ENCODE peak calls at places on chromosomes 11 and 22, in eight cellular contexts. X is GM23338, T is fibroblast of lung, E is H1, A is GM23248, P is HCT116, B is IMR-90, W is hepatocyte. Z is an unnamed sample.

GRCh38 chr22:32842486-32842885 is 41.0 kb downstream of the TIMP3 start:
- DNase-seq in A (no peak), E (no peak), W (no peak), T (peak; percentile 54), B (peak; percentile 48), P (no peak), X (no peak), Z (no peak)

GRCh38 chr11:68038718-68039525 is at the start of gene TCIRG1:
- DNase-seq in B (peak; percentile 70), W (peak; percentile 88), E (peak; percentile 47), A (peak; percentile 88), X (peak; percentile 83), P (peak; percentile 49), T (peak; percentile 72), Z (peak; percentile 90)

GRCh38 chr11:10909141-10909883 is 51.5 kb upstream of the ZBED5 start:
- DNase-seq in A (peak; percentile 79), E (no peak), P (no peak), T (peak; percentile 72), W (no peak), X (peak; percentile 8), B (peak; percentile 42), Z (no peak)

GRCh38 chr22:49667236-49667635 is 160.4 kb downstream of the BRD1 start:
- DNase-seq in T (no peak), B (no peak), X (no peak), E (no peak), W (no peak), A (no peak), P (no peak), Z (no peak)

GRCh38 chr11:119942583-119943338 is 195.2 kb downstream of the TRIM29 start:
- DNase-seq in W (no peak), P (no peak), X (no peak), T (no peak), E (no peak), A (peak; percentile 53), B (peak; percentile 2), Z (no peak)

GRCh38 chr11:130798280-130798679 is 118.0 kb downstream of the SNX19 start:
- DNase-seq in B (peak; percentile 98), W (no peak), E (no peak), T (peak; percentile 99), A (peak; percentile 97), X (no peak), P (no peak), Z (no peak)

GRCh38 chr11:8309862-8310261 is 46.2 kb upstream of the LMO1 start:
- DNase-seq in B (no peak), X (peak; percentile 27), E (no peak), T (no peak), W (no peak), P (no peak), A (no peak), Z (no peak)

GRCh38 chr22:40605676-40606250 is 30.8 kb downstream of the MRTFA start:
- DNase-seq in A (peak; percentile 29), B (peak; percentile 42), X (no peak), W (no peak), T (peak; percentile 71), P (no peak), E (no peak), Z (peak; percentile 42)

GRCh38 chr11:1574256-1575242 is 2.5 kb upstream of the DUSP8 start:
- DNase-seq in E (no peak), W (peak; percentile 82), B (peak; percentile 23), T (peak; percentile 16), X (peak; percentile 62), P (no peak), A (peak; percentile 74), Z (no peak)

GRCh38 chr22:22407061-22407460 is 101.5 kb downstream of the ZNF280B start:
- DNase-seq in P (no peak), B (no peak), X (no peak), T (no peak), E (no peak), A (no peak), W (no peak), Z (no peak)

GRCh38 chr22:44701824-44702478 is at the start of gene PRR5:
- DNase-seq in B (peak; percentile 91), E (no peak), A (peak; percentile 93), X (peak; percentile 71), W (peak; percentile 93), T (peak; percentile 87), P (peak; percentile 51), Z (no peak)

GRCh38 chr11:38562562-38562961 is 1964.5 kb upstream of the RAG2 start:
- DNase-seq in E (no peak), X (no peak), B (no peak), P (no peak), A (no peak), T (peak; percentile 19), W (no peak), Z (no peak)

GRCh38 chr22:37752189-37753061 is 55.3 kb upstream of the GCAT start:
- DNase-seq in E (no peak), T (peak; percentile 90), P (peak; percentile 92), A (peak; percentile 95), B (peak; percentile 85), X (no peak), W (peak; percentile 86), Z (peak; percentile 90)

GRCh38 chr22:50185384-50186087 is at the start of gene TRABD:
- DNase-seq in E (peak; percentile 44), W (peak; percentile 96), B (peak; percentile 82), T (peak; percentile 79), P (peak; percentile 70), X (peak; percentile 92), A (peak; percentile 96), Z (peak; percentile 84)

GRCh38 chr11:86072211-86072610 is 3.3 kb upstream of the PICALM start:
- DNase-seq in B (no peak), A (peak; percentile 22), T (no peak), P (no peak), W (no peak), E (no peak), X (no peak), Z (no peak)

GRCh38 chr22:46004105-46004866 is 27.3 kb upstream of the WNT7B start:
- DNase-seq in P (no peak), X (no peak), E (no peak), W (no peak), T (no peak), A (no peak), B (no peak), Z (no peak)

GRCh38 chr11:36249271-36249670 is 40.0 kb downstream of the COMMD9 start:
- DNase-seq in T (peak; percentile 86), E (no peak), P (no peak), A (peak; percentile 91), B (peak; percentile 91), X (no peak), W (peak; percentile 19), Z (no peak)

GRCh38 chr11:7442588-7443215 is 42.6 kb upstream of the OLFML1 start:
- DNase-seq in T (peak; percentile 9), E (peak; percentile 70), X (peak; percentile 84), B (peak; percentile 31), P (peak; percentile 38), A (peak; percentile 60), W (peak; percentile 80), Z (peak; percentile 65)

GRCh38 chr11:28383471-28383870 is 275.3 kb downstream of the METTL15 start:
- DNase-seq in P (no peak), T (peak; percentile 73), X (no peak), W (no peak), A (peak; percentile 25), E (no peak), B (peak; percentile 62), Z (no peak)

GRCh38 chr22:17576475-17576874 is 13.2 kb downstream of the SLC25A18 start:
- DNase-seq in T (peak; percentile 99), A (peak; percentile 99), E (no peak), B (peak; percentile 65), P (no peak), X (peak; percentile 51), W (no peak), Z (peak; percentile 69)

GRCh38 chr22:20275836-20276235 is 7.7 kb upstream of the RTN4R start:
- DNase-seq in P (no peak), B (no peak), T (no peak), A (no peak), W (no peak), E (no peak), X (no peak), Z (no peak)

GRCh38 chr11:124919836-124920755 is 1.0 kb downstream of the HEPN1 start:
- DNase-seq in P (no peak), B (no peak), E (no peak), X (no peak), A (no peak), T (no peak), W (no peak), Z (no peak)

GRCh38 chr22:47190957-47191323 is 428.5 kb downstream of the TBC1D22A start:
- DNase-seq in E (no peak), X (no peak), P (peak; percentile 8), B (no peak), A (no peak), T (no peak), W (no peak), Z (no peak)

GRCh38 chr11:96061730-96062524 is 138.0 kb upstream of the MTMR2 start:
- DNase-seq in T (peak; percentile 73), W (peak; percentile 51), X (no peak), A (peak; percentile 65), B (peak; percentile 51), E (no peak), P (no peak), Z (no peak)

GRCh38 chr22:29578462-29578861 is 2.5 kb downstream of the NIPSNAP1 start:
- DNase-seq in X (no peak), P (no peak), E (no peak), B (no peak), A (no peak), T (no peak), W (no peak), Z (no peak)

GRCh38 chr11:66363187-66363601 is 8.4 kb downstream of the SLC29A2 start:
- DNase-seq in W (peak; percentile 6), B (no peak), P (no peak), E (no peak), X (no peak), A (peak; percentile 16), T (no peak), Z (no peak)
- H3K36me3 ChIP-seq in W (no peaks in the 10 kb centered on the region), B (no peaks in the 10 kb centered on the region), P (peaks cover 37% of the 10 kb centered on the region), E (peaks cover 46% of the 10 kb centered on the region), X (peaks cover 19% of the 10 kb centered on the region), A (no peaks in the 10 kb centered on the region), T (no peaks in the 10 kb centered on the region), Z (peaks cover 23% of the 10 kb centered on the region)

GRCh38 chr11:34356576-34356917 is 1.3 kb downstream of the ABTB2 start:
- DNase-seq in A (peak; percentile 81), B (peak; percentile 33), E (no peak), P (no peak), X (peak; percentile 60), T (peak; percentile 81), W (peak; percentile 38), Z (no peak)
- H2AFZ ChIP-seq in A (peak overlapping the region; percentile 70), B (peak overlapping the region; percentile 89), E (no peak overlapping the region), P (no peak overlapping the region), X (peak overlapping the region; percentile 54), T (peak overlapping the region; percentile 65), W (no peak overlapping the region), Z (peak overlapping the region; percentile 12)

DNA sequence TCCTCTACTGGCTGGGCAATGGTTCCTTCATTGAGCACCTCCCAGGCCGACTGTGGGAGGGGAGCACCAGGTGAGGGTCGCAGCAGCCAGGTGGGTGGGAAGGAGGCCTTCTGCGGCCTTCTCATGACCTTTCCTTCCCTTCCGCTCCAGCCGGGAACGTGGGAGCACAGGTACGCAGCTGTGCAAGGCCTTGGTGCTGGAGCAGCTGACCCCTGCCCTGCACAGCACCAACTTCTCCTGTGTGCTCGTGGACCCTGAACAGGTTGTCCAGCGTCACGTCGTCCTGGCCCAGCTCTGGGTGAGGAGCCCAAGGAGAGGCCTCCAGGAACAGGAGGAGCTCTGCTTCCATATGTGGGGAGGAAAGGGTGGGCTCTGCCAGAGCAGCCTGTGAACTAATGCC is 2.5 kb downstream of the IL18BP start:
- DNase-seq in T (no peak), X (no peak), A (no peak), E (no peak), P (no peak), W (no peak), B (no peak), Z (no peak)
- H3K36me3 ChIP-seq in T (peaks cover 42% of the 10 kb centered on the region), X (peaks cover 5% of the 10 kb centered on the region), A (peaks cover 21% of the 10 kb centered on the region), E (peaks cover 47% of the 10 kb centered on the region), P (peaks cover 22% of the 10 kb centered on the region), W (no peaks in the 10 kb centered on the region), B (peaks cover 56% of the 10 kb centered on the region), Z (peaks cover 61% of the 10 kb centered on the region)

GRCh38 chr11:69949327-69949726 is 128.8 kb upstream of the ANO1 start:
- DNase-seq in E (no peak), B (peak; percentile 95), T (peak; percentile 95), A (peak; percentile 92), P (peak; percentile 97), W (peak; percentile 83), X (no peak), Z (peak; percentile 76)
- H2AFZ ChIP-seq in E (no peak overlapping the region), B (peak overlapping the region; percentile 94), T (no peak overlapping the region), A (no peak overlapping the region), P (no peak overlapping the region), W (no peak overlapping the region), X (no peak overlapping the region), Z (no peak overlapping the region)